ENCODE peak calls at places on chromosomes 13 and 19, in seven cellular contexts. J is fibroblast of lung, F is AG04450, Q is ovary, R is suprapubic skin, K is pancreas, G is mammary epithelial cell. I is an unnamed sample.

GRCh38 chr13:113562085-113562749 is 22.3 kb upstream of the TFDP1 start:
- DNase-seq in J (peak; percentile 75), F (peak; percentile 48), Q (peak; percentile 73), R (no peak), K (peak; percentile 39), G (peak; percentile 22), I (peak; percentile 53)

GRCh38 chr19:44455100-44455499 is 6.8 kb upstream of the ZNF229 start:
- DNase-seq in J (no peak), F (no peak), Q (no peak), R (no peak), K (no peak), G (no peak), I (no peak)

GRCh38 chr19:38412491-38412890 is 9.6 kb downstream of the FAM98C start:
- DNase-seq in J (no peak), F (no peak), Q (no peak), R (no peak), K (no peak), G (no peak), I (no peak)

GRCh38 chr19:10421240-10421948 is 1.1 kb downstream of the PDE4A start:
- DNase-seq in J (no peak), F (no peak), Q (no peak), R (no peak), K (no peak), G (no peak), I (no peak)

GRCh38 chr19:55671054-55671378 is 4.0 kb upstream of the EPN1 start:
- DNase-seq in J (no peak), F (no peak), Q (no peak), R (no peak), K (no peak), G (no peak), I (no peak)

GRCh38 chr13:109699628-109700071 is 86.7 kb downstream of the IRS2 start:
- DNase-seq in J (no peak), F (no peak), Q (no peak), R (no peak), K (no peak), G (no peak), I (no peak)

GRCh38 chr19:49427855-49428546 is 2.8 kb downstream of the GFY start:
- DNase-seq in J (no peak), F (no peak), Q (no peak), R (no peak), K (no peak), G (peak; percentile 14), I (no peak)

GRCh38 chr19:51417107-51417806 is at the start of gene SIGLEC10:
- DNase-seq in J (no peak), F (no peak), Q (no peak), R (no peak), K (no peak), G (no peak), I (no peak)

GRCh38 chr13:39016789-39017188 is 21.1 kb downstream of the PROSER1 start:
- DNase-seq in J (no peak), F (no peak), Q (no peak), R (no peak), K (no peak), G (peak; percentile 37), I (no peak)

GRCh38 chr13:110592670-110593069 is 22.7 kb upstream of the NAXD start:
- DNase-seq in J (peak; percentile 13), F (no peak), Q (no peak), R (peak; percentile 14), K (no peak), G (no peak), I (no peak)

GRCh38 chr13:98420560-98421175 is 156.2 kb downstream of the STK24 start:
- DNase-seq in J (no peak), F (no peak), Q (no peak), R (no peak), K (no peak), G (no peak), I (peak; percentile 26)

GRCh38 chr19:13839938-13840750 is 36.8 kb upstream of the NANOS3 start:
- DNase-seq in J (peak; percentile 41), F (no peak), Q (no peak), R (peak; percentile 89), K (no peak), G (peak; percentile 80), I (peak; percentile 84)

GRCh38 chr19:10271543-10272086 is 695 bp downstream of the ICAM1 start:
- DNase-seq in J (no peak), F (no peak), Q (peak; percentile 37), R (no peak), K (no peak), G (no peak), I (no peak)

GRCh38 chr13:30255696-30256095 is 51.7 kb downstream of the KATNAL1 start:
- DNase-seq in J (no peak), F (no peak), Q (no peak), R (no peak), K (no peak), G (no peak), I (no peak)

GRCh38 chr19:1271528-1272422 is 2.6 kb downstream of the CIRBP start:
- DNase-seq in J (no peak), F (no peak), Q (peak; percentile 49), R (no peak), K (peak; percentile 51), G (no peak), I (no peak)
- H3K9me3 ChIP-seq in J (no peaks in the 10 kb centered on the region), F (peaks cover 12% of the 10 kb centered on the region), Q (no peaks in the 10 kb centered on the region), R (no peaks in the 10 kb centered on the region), K (no peaks in the 10 kb centered on the region), G (no peaks in the 10 kb centered on the region), I (no peaks in the 10 kb centered on the region)

GRCh38 chr19:40080289-40080688 is 10.5 kb downstream of the ZNF780A start:
- DNase-seq in J (no peak), F (no peak), Q (no peak), R (no peak), K (no peak), G (no peak), I (no peak)
- H3K9me3 ChIP-seq in J (no peaks in the 10 kb centered on the region), F (peaks cover 7% of the 10 kb centered on the region), Q (no peaks in the 10 kb centered on the region), R (peaks cover 10% of the 10 kb centered on the region), K (no peaks in the 10 kb centered on the region), G (peaks cover 13% of the 10 kb centered on the region), I (peaks cover 9% of the 10 kb centered on the region)

GRCh38 chr19:6286676-6287075 is 6.9 kb upstream of the MLLT1 start:
- DNase-seq in J (no peak), F (no peak), Q (no peak), R (no peak), K (no peak), G (no peak), I (no peak)
- H3K9me3 ChIP-seq in J (no peaks in the 10 kb centered on the region), F (peaks cover 50% of the 10 kb centered on the region), Q (peaks cover 16% of the 10 kb centered on the region), R (peaks cover 33% of the 10 kb centered on the region), K (no peaks in the 10 kb centered on the region), G (peaks cover 22% of the 10 kb centered on the region), I (peaks cover 4% of the 10 kb centered on the region)

GRCh38 chr19:36420961-36421748 is 2.7 kb upstream of the ZFP82 start:
- DNase-seq in J (peak; percentile 71), F (no peak), Q (peak; percentile 25), R (no peak), K (peak; percentile 12), G (peak; percentile 8), I (no peak)
- H3K9me3 ChIP-seq in J (no peaks in the 10 kb centered on the region), F (peaks cover 34% of the 10 kb centered on the region), Q (no peaks in the 10 kb centered on the region), R (no peaks in the 10 kb centered on the region), K (no peaks in the 10 kb centered on the region), G (peaks cover 21% of the 10 kb centered on the region), I (no peaks in the 10 kb centered on the region)

I was measured in RWPE2.